ENCODE peak calls at places on chromosomes 12 and 14, in seven cellular contexts. E, A, F, C, U, Y and V are unnamed samples.

GRCh38 chr14:76352639-76353281 is 23.2 kb upstream of the ESRRB start:
- DNase-seq in A (peak), U (peak), F (peak), E (no peak), C (peak), Y (peak), V (peak)

GRCh38 chr14:64209428-64210165 is 84.6 kb downstream of the ESR2 start:
- DNase-seq in U (no peak), F (no peak), A (no peak), Y (no peak), C (peak), E (no peak), V (no peak)

GRCh38 chr12:31783996-31784645 is 55.3 kb upstream of the AMN1 start:
- DNase-seq in E (no peak), A (no peak), Y (no peak), C (no peak), F (no peak), U (no peak), V (no peak)

GRCh38 chr14:70097576-70098256 is 91.0 kb downstream of the SLC8A3 start:
- DNase-seq in A (no peak), C (no peak), F (no peak), E (no peak), U (no peak), Y (no peak), V (no peak)

GRCh38 chr14:50531595-50532501 is 521 bp downstream of the MAP4K5 start:
- DNase-seq in C (peak), Y (peak), U (peak), E (no peak), A (no peak), F (peak), V (peak)

GRCh38 chr12:49626836-49627235 is 3.5 kb downstream of the PRPF40B start:
- DNase-seq in C (no peak), U (no peak), Y (no peak), F (no peak), A (no peak), E (no peak), V (no peak)

GRCh38 chr12:111444314-111444705 is 38.6 kb downstream of the SH2B3 start:
- DNase-seq in A (no peak), U (no peak), E (no peak), F (no peak), C (no peak), Y (no peak), V (no peak)

GRCh38 chr12:73186272-73186671 is 914.1 kb downstream of the TRHDE start:
- DNase-seq in E (no peak), A (no peak), C (no peak), Y (no peak), F (no peak), U (no peak), V (no peak)

GRCh38 chr12:53424626-53425514 is 1.2 kb downstream of the AMHR2 start:
- DNase-seq in U (no peak), C (no peak), F (no peak), A (no peak), Y (no peak), E (no peak), V (no peak)

GRCh38 chr14:98931911-98932310 is 340.1 kb downstream of the BCL11B start:
- DNase-seq in Y (no peak), F (peak), E (no peak), U (peak), A (no peak), C (no peak), V (no peak)

GRCh38 chr12:79566452-79566851 is 124.3 kb downstream of the PAWR start:
- DNase-seq in Y (no peak), F (no peak), C (no peak), U (no peak), A (no peak), E (no peak), V (no peak)

GRCh38 chr12:62914443-62914909 is 20.5 kb downstream of the PPM1H start:
- DNase-seq in Y (no peak), U (no peak), C (no peak), E (no peak), F (no peak), A (no peak), V (no peak)

GRCh38 chr12:62256408-62257079 is 3.7 kb upstream of the USP15 start:
- DNase-seq in Y (no peak), E (no peak), A (no peak), U (peak), C (no peak), F (no peak), V (no peak)

GRCh38 chr14:35666429-35667043 is 132.6 kb downstream of the INSM2 start:
- DNase-seq in U (no peak), A (no peak), C (no peak), Y (no peak), F (no peak), E (no peak), V (no peak)

GRCh38 chr14:65263161-65263788 is 149.3 kb upstream of the FUT8 start:
- DNase-seq in Y (no peak), A (no peak), E (no peak), U (no peak), C (no peak), F (no peak), V (no peak)